ENCODE peak calls at places on chromosomes 3 and 15, in five cellular contexts. V is hepatocyte, B is right atrium auricular region, O is mesendoderm, G is fibroblast of lung. A is an unnamed sample.

GRCh38 chr15:41961014-41961518 is 11.3 kb downstream of the EHD4 start:
- DNase-seq in O (no peak), V (peak; percentile 66), B (no peak), G (no peak), A (no peak)

GRCh38 chr3:128247841-128248240 is 94.6 kb downstream of the EEFSEC start:
- DNase-seq in B (no peak), V (no peak), O (no peak), G (no peak), A (no peak)

GRCh38 chr3:139128803-139129202 is 84.1 kb upstream of the PRR23C start:
- DNase-seq in V (no peak), B (no peak), O (no peak), G (no peak), A (no peak)

GRCh38 chr3:58008140-58009025 is at the start of gene FLNB:
- DNase-seq in B (no peak), O (peak; percentile 80), V (peak; percentile 93), G (peak; percentile 66), A (peak; percentile 86)

GRCh38 chr3:40620151-40620550 is 95.4 kb downstream of the ZNF621 start:
- DNase-seq in G (no peak), O (peak; percentile 14), V (no peak), B (no peak), A (no peak)

GRCh38 chr3:42655331-42655888 is 1.9 kb downstream of the ZBTB47 start:
- DNase-seq in B (no peak), V (no peak), G (peak; percentile 30), O (peak; percentile 28), A (no peak)

GRCh38 chr3:24923565-24923964 is 428.9 kb upstream of the THRB start:
- DNase-seq in V (no peak), O (no peak), G (no peak), B (no peak), A (no peak)

GRCh38 chr3:52310861-52311566 is 5.1 kb upstream of the DNAH1 start:
- DNase-seq in B (no peak), G (no peak), V (no peak), O (no peak), A (no peak)

GRCh38 chr3:4988815-4989648 is 9.8 kb downstream of the BHLHE40 start:
- DNase-seq in G (peak; percentile 77), O (no peak), B (peak; percentile 73), V (peak; percentile 24), A (peak; percentile 79)

GRCh38 chr3:119681279-119681678 is 4.1 kb upstream of the COX17 start:
- DNase-seq in G (peak; percentile 60), B (no peak), O (peak; percentile 49), V (peak; percentile 56), A (no peak)

GRCh38 chr3:175397407-175397806 is 538.3 kb downstream of the NAALADL2 start:
- DNase-seq in B (no peak), G (no peak), V (no peak), O (no peak), A (peak; percentile 26)

GRCh38 chr3:10955694-10956453 is 36.7 kb upstream of the SLC6A1 start:
- DNase-seq in B (no peak), V (no peak), G (no peak), O (no peak), A (peak; percentile 49)

GRCh38 chr3:89300976-89301375 is 193.6 kb downstream of the EPHA3 start:
- DNase-seq in G (no peak), V (no peak), O (no peak), B (no peak), A (no peak)

GRCh38 chr3:31841515-31841914 is 139.5 kb downstream of the OSBPL10 start:
- DNase-seq in B (no peak), O (no peak), V (no peak), G (no peak), A (no peak)

GRCh38 chr3:11509175-11510000 is 134.3 kb downstream of the VGLL4 start:
- DNase-seq in V (peak; percentile 88), O (peak; percentile 74), B (peak; percentile 88), G (peak; percentile 99), A (peak; percentile 90)

GRCh38 chr3:72033709-72034428 is 248.9 kb upstream of the PROK2 start:
- DNase-seq in V (no peak), O (no peak), B (no peak), G (no peak), A (no peak)

GRCh38 chr15:52558196-52558595 is 10.6 kb downstream of the ARPP19 start:
- DNase-seq in V (peak; percentile 19), O (peak; percentile 24), G (peak; percentile 65), B (no peak), A (no peak)

GRCh38 chr15:96463376-96463775 is 132.9 kb downstream of the NR2F2 start:
- DNase-seq in G (no peak), V (no peak), B (no peak), O (no peak), A (no peak)

GRCh38 chr3:149688122-149688757 is 30.4 kb upstream of the WWTR1 start:
- DNase-seq in V (peak; percentile 21), O (peak; percentile 29), G (no peak), B (no peak), A (no peak)

GRCh38 chr15:60592386-60593339 is 113.7 kb upstream of the ICE2 start:
- DNase-seq in V (peak; percentile 92), B (peak; percentile 85), O (peak; percentile 93), G (peak; percentile 60), A (peak; percentile 95)

GRCh38 chr3:50323092-50323600 is 601 bp upstream of the HYAL2 start:
- DNase-seq in O (no peak), G (no peak), V (no peak), B (no peak), A (peak; percentile 71)

GRCh38 chr15:65598468-65598867 is 12.5 kb downstream of the INTS14 start:
- DNase-seq in V (no peak), O (no peak), G (no peak), B (no peak), A (no peak)

GRCh38 chr3:124283644-124284008 is 291.7 kb upstream of the ROPN1 start:
- DNase-seq in B (no peak), O (no peak), G (no peak), V (no peak), A (no peak)

GRCh38 chr15:73753250-73754130 is at the start of gene INSYN1:
- DNase-seq in V (peak; percentile 71), O (peak; percentile 54), B (no peak), G (peak; percentile 22), A (peak; percentile 68)

GRCh38 chr3:184805351-184806038 is 6.5 kb upstream of the VPS8 start:
- DNase-seq in O (no peak), B (no peak), V (peak; percentile 51), G (peak; percentile 15), A (no peak)

GRCh38 chr15:42510258-42511009 is 15.0 kb downstream of the SNAP23 start:
- DNase-seq in B (no peak), V (no peak), G (no peak), O (no peak), A (no peak)

GRCh38 chr3:185943363-185944106 is 5.7 kb upstream of the TRA2B start:
- DNase-seq in O (peak; percentile 92), G (peak; percentile 75), B (peak; percentile 90), V (peak; percentile 92), A (peak; percentile 87)

GRCh38 chr3:129343643-129344360 is 65.1 kb downstream of the HMCES start:
- DNase-seq in B (no peak), V (peak; percentile 76), O (peak; percentile 72), G (peak; percentile 20), A (peak; percentile 82)

GRCh38 chr3:56862352-56863062 is 60.8 kb upstream of the ARHGEF3 start:
- DNase-seq in B (no peak), V (no peak), O (no peak), G (peak; percentile 74), A (no peak)

GRCh38 chr3:184745526-184745925 is 33.7 kb upstream of the MAGEF1 start:
- DNase-seq in G (no peak), B (no peak), O (no peak), V (no peak), A (no peak)

GRCh38 chr15:92533298-92533697 is 122.3 kb downstream of the FAM174B start:
- DNase-seq in V (no peak), O (no peak), B (no peak), G (no peak), A (no peak)

GRCh38 chr3:170222647-170223541 is 670 bp downstream of the PRKCI start:
- DNase-seq in G (peak; percentile 45), O (peak; percentile 65), V (peak; percentile 63), B (no peak), A (peak; percentile 37)

GRCh38 chr3:136327671-136328070 is 77.5 kb downstream of the PCCB start:
- DNase-seq in V (no peak), B (no peak), O (no peak), G (no peak), A (no peak)

GRCh38 chr15:25844981-25845680 is 18.0 kb downstream of the ATP10A start:
- DNase-seq in B (no peak), V (no peak), G (no peak), O (no peak), A (no peak)

GRCh38 chr3:120147072-120147871 is 53.0 kb upstream of the GSK3B start:
- DNase-seq in V (peak; percentile 31), O (peak; percentile 58), B (no peak), G (no peak), A (no peak)

GRCh38 chr3:153159771-153160397 is 2.1 kb upstream of the RAP2B start:
- DNase-seq in O (no peak), B (no peak), V (peak; percentile 13), G (no peak), A (no peak)
- H3K4me3 ChIP-seq in O (no peak overlapping the region), B (peak overlapping the region; percentile 64), V (peak overlapping the region; percentile 42), G (peak overlapping the region; percentile 96), A (peak overlapping the region; percentile 84)

GRCh38 chr15:67114846-67115521 is 49.6 kb downstream of the SMAD3 start:
- DNase-seq in B (no peak), V (no peak), G (no peak), O (peak; percentile 46), A (no peak)
- H3K4me1 ChIP-seq in B (peaks cover 62% of the 10 kb centered on the region), V (peaks cover 50% of the 10 kb centered on the region), G (peaks cover 67% of the 10 kb centered on the region), O (peaks cover 11% of the 10 kb centered on the region), A (peaks cover 21% of the 10 kb centered on the region)

GRCh38 chr3:17054944-17055343 is 170.2 kb downstream of the PLCL2 start:
- DNase-seq in O (no peak), V (no peak), B (no peak), G (no peak), A (no peak)
- H3K27ac ChIP-seq in O (no peak overlapping the region), V (no peak overlapping the region), B (peak overlapping the region; percentile 67), G (peak overlapping the region; percentile 42), A (no peak overlapping the region)

GRCh38 chr3:99708207-99708745 is 69.9 kb downstream of the COL8A1 start:
- DNase-seq in B (no peak), V (no peak), G (no peak), O (no peak), A (no peak)

GRCh38 chr3:99709686-99710085 is 71.3 kb downstream of the COL8A1 start:
- DNase-seq in G (no peak), O (no peak), V (no peak), B (no peak), A (no peak)

GRCh38 chr3:99703535-99703934 is 65.1 kb downstream of the COL8A1 start:
- DNase-seq in V (no peak), O (no peak), G (no peak), B (no peak), A (no peak)

GRCh38 chr3:99704417-99704816 is 66.0 kb downstream of the COL8A1 start:
- DNase-seq in B (no peak), V (no peak), G (no peak), O (no peak), A (no peak)

DNA sequence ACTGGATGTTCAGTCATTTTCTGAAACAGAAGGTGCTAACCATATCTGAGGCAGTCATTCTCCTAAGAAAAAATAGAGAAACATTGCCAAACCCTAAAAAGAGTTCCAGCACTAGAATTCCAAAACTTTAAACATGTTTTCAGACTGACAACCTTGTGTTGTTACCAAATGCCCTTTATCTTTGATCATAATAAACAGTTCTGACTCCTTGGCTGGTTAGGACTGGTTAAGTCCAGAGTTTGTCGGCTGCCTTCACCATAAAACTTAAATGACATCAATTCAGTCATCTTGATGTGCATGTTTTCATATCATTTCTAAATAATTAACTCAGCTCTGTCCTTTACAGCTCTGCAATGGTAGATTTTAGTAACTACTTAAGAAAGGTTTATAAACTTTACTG is 68.0 kb downstream of the COL8A1 start:
- DNase-seq in G (no peak), V (no peak), O (no peak), B (no peak), A (no peak)
- H3K4me3 ChIP-seq in G (no peak overlapping the region), V (no peak overlapping the region), O (no peak overlapping the region), B (no peak overlapping the region), A (no peak overlapping the region)